ENCODE peak calls at places on chromosome 7, in four cellular contexts. V is aorta, X is H9, E is right atrium auricular region. A is an unnamed sample.

GRCh38 chr7:150311711-150312110 is 11.4 kb upstream of the LRRC61 start:
- DNase-seq in V (no peak), X (peak; percentile 9), E (no peak), A (no peak)

GRCh38 chr7:115223959-115224358 is 302.1 kb downstream of the MDFIC start:
- DNase-seq in V (no peak), X (no peak), E (no peak), A (no peak)

GRCh38 chr7:30136339-30136738 is 1.6 kb downstream of the MTURN start:
- DNase-seq in V (no peak), X (no peak), E (no peak), A (peak; percentile 38)

GRCh38 chr7:106485919-106486318 is 175.0 kb downstream of the CCDC71L start:
- DNase-seq in V (no peak), X (no peak), E (no peak), A (no peak)

GRCh38 chr7:99489235-99489634 is 10.8 kb downstream of the ZNF394 start:
- DNase-seq in V (peak; percentile 13), X (no peak), E (no peak), A (no peak)

GRCh38 chr7:95199779-95200558 is 124.4 kb downstream of the PON1 start:
- DNase-seq in V (no peak), X (no peak), E (peak; percentile 59), A (no peak)

GRCh38 chr7:30923774-30924413 is 12.2 kb downstream of the AQP1 start:
- DNase-seq in V (peak; percentile 67), X (peak; percentile 22), E (no peak), A (peak; percentile 20)

GRCh38 chr7:87878208-87878735 is 2.0 kb downstream of the DBF4 start:
- DNase-seq in V (no peak), X (no peak), E (no peak), A (no peak)

GRCh38 chr7:41046778-41047177 is 656.1 kb downstream of the INHBA start:
- DNase-seq in V (no peak), X (no peak), E (no peak), A (no peak)

GRCh38 chr7:179209-179681 is 13.1 kb upstream of the FAM20C start:
- DNase-seq in V (no peak), X (no peak), E (no peak), A (no peak)

GRCh38 chr7:140033036-140033435 is 29.7 kb downstream of the PARP12 start:
- DNase-seq in V (no peak), X (no peak), E (no peak), A (no peak)

GRCh38 chr7:157513162-157513621 is 176.4 kb downstream of the DNAJB6 start:
- DNase-seq in V (peak; percentile 45), X (no peak), E (peak; percentile 26), A (peak; percentile 23)

GRCh38 chr7:90211391-90212148 is at the start of gene STEAP2:
- DNase-seq in V (peak; percentile 97), X (peak; percentile 92), E (peak; percentile 83), A (peak; percentile 92)

GRCh38 chr7:28587211-28587610 is 174.9 kb downstream of the CREB5 start:
- DNase-seq in V (no peak), X (no peak), E (no peak), A (no peak)

GRCh38 chr7:38628630-38629385 is 2.4 kb downstream of the AMPH start:
- DNase-seq in V (no peak), X (no peak), E (no peak), A (no peak)

GRCh38 chr7:47827886-47828285 is 120.4 kb downstream of the PKD1L1 start:
- DNase-seq in V (peak; percentile 15), X (no peak), E (peak; percentile 11), A (no peak)

GRCh38 chr7:20220824-20221547 is 3.8 kb upstream of the MACC1 start:
- DNase-seq in V (no peak), X (no peak), E (no peak), A (no peak)

GRCh38 chr7:106493041-106493731 is 167.8 kb downstream of the CCDC71L start:
- DNase-seq in V (no peak), X (no peak), E (no peak), A (peak; percentile 79)

GRCh38 chr7:156401617-156402016 is 239.0 kb upstream of the RNF32 start:
- DNase-seq in V (no peak), X (no peak), E (no peak), A (no peak)

GRCh38 chr7:6649241-6649961 is 12.3 kb downstream of the ZNF316 start:
- DNase-seq in V (peak; percentile 32), X (no peak), E (no peak), A (peak; percentile 45)

GRCh38 chr7:116630932-116631449 is 41.0 kb upstream of the MET start:
- DNase-seq in V (peak; percentile 89), X (peak; percentile 42), E (peak; percentile 74), A (peak; percentile 76)

GRCh38 chr7:39651262-39651661 is 27.9 kb downstream of the RALA start:
- DNase-seq in V (no peak), X (no peak), E (no peak), A (no peak)

GRCh38 chr7:101159696-101160674 is 5.4 kb downstream of the VGF start:
- DNase-seq in V (no peak), X (peak; percentile 65), E (no peak), A (no peak)

GRCh38 chr7:107836237-107837144 is 33.5 kb upstream of the SLC26A3 start:
- DNase-seq in V (no peak), X (no peak), E (no peak), A (no peak)

GRCh38 chr7:116588225-116588624 is 63.4 kb downstream of the CAV1 start:
- DNase-seq in V (no peak), X (no peak), E (no peak), A (no peak)

GRCh38 chr7:98054585-98054984 is 52.1 kb upstream of the LMTK2 start:
- DNase-seq in V (no peak), X (no peak), E (no peak), A (no peak)

GRCh38 chr7:133510326-133511055 is 257.6 kb downstream of the EXOC4 start:
- DNase-seq in V (no peak), X (no peak), E (no peak), A (no peak)

GRCh38 chr7:80218723-80219122 is 84.1 kb downstream of the GNAI1 start:
- DNase-seq in V (no peak), X (no peak), E (no peak), A (no peak)

GRCh38 chr7:44291066-44291732 is 34.2 kb downstream of the CAMK2B start:
- DNase-seq in V (peak; percentile 79), X (no peak), E (peak; percentile 86), A (peak; percentile 77)

GRCh38 chr7:72492446-72492845 is 80.3 kb upstream of the CALN1 start:
- DNase-seq in V (no peak), X (no peak), E (no peak), A (no peak)

GRCh38 chr7:70833726-70834125 is 298.2 kb upstream of the GALNT17 start:
- DNase-seq in V (no peak), X (no peak), E (no peak), A (no peak)

GRCh38 chr7:111803015-111803758 is 240.9 kb upstream of the IMMP2L start:
- DNase-seq in V (no peak), X (no peak), E (no peak), A (no peak)

A was measured in left lung.